ENCODE peak calls at places on chromosomes 4 and X, in ten cellular contexts. K, G, V, Y, N, T, O, A, C and P are unnamed samples. For H3K9me3, the result is how much of the 10 kb centered on the place peaks cover.

GRCh38 chr4:6641164-6641970 is 882 bp downstream of the MRFAP1 start:
- DNase-seq in K (peak), G (peak), V (peak), Y (peak), N (peak), T (peak), O (peak), A (no peak), C (peak), P (peak)

GRCh38 chr4:39900966-39901365 is 76.7 kb downstream of the PDS5A start:
- DNase-seq in K (no peak), G (no peak), V (no peak), Y (no peak), N (no peak), T (no peak), O (no peak), A (no peak), C (no peak), P (no peak)

GRCh38 chr4:155542415-155542814 is 124.2 kb upstream of the GUCY1A1 start:
- DNase-seq in K (no peak), G (no peak), V (no peak), Y (no peak), N (no peak), T (no peak), O (no peak), A (no peak), C (no peak), P (no peak)

GRCh38 chrX:103498786-103499185 is 20.5 kb downstream of the RAB40A start:
- DNase-seq in K (no peak), G (no peak), V (no peak), Y (no peak), N (no peak), T (no peak), O (no peak), A (no peak), C (no peak), P (no peak)

GRCh38 chr4:96736352-96736889 is 896.5 kb downstream of the PDHA2 start:
- DNase-seq in K (no peak), G (no peak), V (no peak), Y (no peak), N (no peak), T (peak), O (peak), A (no peak), C (no peak), P (no peak)

GRCh38 chr4:88623097-88623496 is 30.8 kb downstream of the HERC3 start:
- DNase-seq in K (no peak), G (no peak), V (no peak), Y (no peak), N (no peak), T (no peak), O (peak), A (no peak), C (no peak), P (no peak)

GRCh38 chrX:56232221-56233082 is at the start of gene KLF8:
- DNase-seq in K (peak), G (peak), V (peak), Y (peak), N (peak), T (peak), O (peak), A (no peak), C (peak), P (peak)

GRCh38 chr4:106495498-106495897 is 126.9 kb upstream of the GIMD1 start:
- DNase-seq in K (no peak), G (no peak), V (no peak), Y (no peak), N (no peak), T (no peak), O (no peak), A (no peak), C (no peak), P (no peak)

GRCh38 chr4:4980818-4981217 is 38.4 kb downstream of the CYTL1 start:
- DNase-seq in K (no peak), G (no peak), V (no peak), Y (no peak), N (no peak), T (no peak), O (no peak), A (no peak), C (no peak), P (no peak)

GRCh38 chr4:124631760-124632159 is 80.8 kb downstream of the ANKRD50 start:
- DNase-seq in K (no peak), G (peak), V (no peak), Y (no peak), N (no peak), T (no peak), O (peak), A (no peak), C (no peak), P (no peak)

GRCh38 chr4:117096462-117096861 is 11.1 kb upstream of the TRAM1L1 start:
- DNase-seq in K (no peak), G (no peak), V (no peak), Y (no peak), N (no peak), T (no peak), O (no peak), A (no peak), C (no peak), P (no peak)

GRCh38 chr4:6498511-6499240 is 26.3 kb upstream of the PPP2R2C start:
- DNase-seq in K (no peak), G (no peak), V (no peak), Y (no peak), N (no peak), T (no peak), O (no peak), A (no peak), C (no peak), P (no peak)

GRCh38 chr4:26576171-26576829 is 7.6 kb upstream of the TBC1D19 start:
- DNase-seq in K (no peak), G (no peak), V (no peak), Y (no peak), N (no peak), T (peak), O (no peak), A (no peak), C (no peak), P (no peak)

GRCh38 chrX:43953218-43953617 is 20.0 kb downstream of the NDP start:
- DNase-seq in K (no peak), G (no peak), V (no peak), Y (no peak), N (no peak), T (no peak), O (no peak), A (no peak), C (no peak), P (no peak)

GRCh38 chr4:127012549-127012948 is 620.2 kb upstream of the INTU start:
- DNase-seq in K (no peak), G (no peak), V (no peak), Y (no peak), N (no peak), T (no peak), O (peak), A (no peak), C (no peak), P (no peak)

GRCh38 chrX:135328421-135329005 is 19.2 kb downstream of the ETDC start:
- DNase-seq in K (no peak), G (no peak), V (no peak), Y (no peak), N (no peak), T (no peak), O (peak), A (no peak), C (no peak), P (no peak)

DNA sequence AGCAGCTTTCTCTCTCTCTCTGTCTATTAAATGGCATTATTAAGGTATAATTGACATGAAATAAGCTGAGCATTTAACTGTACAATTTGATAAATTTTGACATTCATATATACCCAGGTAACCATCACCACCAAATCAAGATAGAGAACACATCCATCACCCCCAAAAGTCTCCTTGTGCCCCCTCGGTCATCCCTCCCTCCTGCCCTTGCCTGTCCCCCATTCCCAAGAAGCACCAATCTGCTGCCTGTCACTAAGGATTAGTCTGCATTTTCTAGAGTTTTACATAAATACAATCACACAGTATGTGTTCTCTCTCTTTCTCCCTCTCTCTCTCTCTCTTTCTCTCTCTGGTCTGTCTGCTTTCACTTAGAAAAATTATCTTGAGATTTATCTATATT is 25.0 kb upstream of the TMEM154 start:
- DNase-seq in K (no peak), G (no peak), V (no peak), Y (no peak), N (no peak), T (no peak), O (no peak), A (no peak), C (no peak), P (no peak)
- H3K9me3 ChIP-seq in K (under half), G (under half), V (under half), Y (under half), N (under half), T (under half), O (under half), A (under half), C (under half), P (under half)

GRCh38 chr4:768995-769394 is 56.9 kb downstream of the CPLX1 start:
- DNase-seq in K (no peak), G (no peak), V (no peak), Y (no peak), N (no peak), T (no peak), O (no peak), A (no peak), C (no peak), P (no peak)

GRCh38 chr4:769511-769910 is 56.4 kb downstream of the CPLX1 start:
- DNase-seq in K (no peak), G (no peak), V (no peak), Y (no peak), N (no peak), T (no peak), O (no peak), A (no peak), C (no peak), P (no peak)

GRCh38 chr4:766152-766515 is 59.8 kb downstream of the CPLX1 start:
- DNase-seq in K (no peak), G (no peak), V (no peak), Y (no peak), N (no peak), T (no peak), O (peak), A (no peak), C (no peak), P (no peak)

GRCh38 chr4:766559-767283 is 59.2 kb downstream of the CPLX1 start:
- DNase-seq in K (no peak), G (no peak), V (no peak), Y (no peak), N (no peak), T (no peak), O (no peak), A (no peak), C (no peak), P (no peak)

GRCh38 chr4:768076-768475 is 57.9 kb downstream of the CPLX1 start:
- DNase-seq in K (no peak), G (no peak), V (no peak), Y (no peak), N (no peak), T (no peak), O (no peak), A (no peak), C (no peak), P (no peak)
- H3K9me3 ChIP-seq in K (under half), G (half or more), V (under half), Y (under half), N (under half), T (under half), O (under half), A (under half), C (under half), P (under half)

GRCh38 chr4:177124436-177124835 is 185.2 kb upstream of the NEIL3 start:
- DNase-seq in K (no peak), G (no peak), V (no peak), Y (no peak), N (no peak), T (no peak), O (no peak), A (no peak), C (no peak), P (no peak)

GRCh38 chr4:177119693-177120092 is 190.0 kb upstream of the NEIL3 start:
- DNase-seq in K (no peak), G (no peak), V (no peak), Y (no peak), N (no peak), T (no peak), O (no peak), A (no peak), C (no peak), P (no peak)

GRCh38 chr4:177125656-177126055 is 184.0 kb upstream of the NEIL3 start:
- DNase-seq in K (no peak), G (no peak), V (no peak), Y (no peak), N (no peak), T (no peak), O (no peak), A (no peak), C (no peak), P (no peak)

GRCh38 chr4:177127658-177128057 is 182.0 kb upstream of the NEIL3 start:
- DNase-seq in K (no peak), G (no peak), V (no peak), Y (no peak), N (no peak), T (no peak), O (peak), A (no peak), C (no peak), P (no peak)

GRCh38 chr4:177123811-177124210 is 185.9 kb upstream of the NEIL3 start:
- DNase-seq in K (no peak), G (no peak), V (no peak), Y (no peak), N (no peak), T (no peak), O (no peak), A (no peak), C (no peak), P (no peak)
- H3K9me3 ChIP-seq in K (under half), G (under half), V (under half), Y (under half), N (under half), T (under half), O (under half), A (under half), C (under half), P (under half)

DNA sequence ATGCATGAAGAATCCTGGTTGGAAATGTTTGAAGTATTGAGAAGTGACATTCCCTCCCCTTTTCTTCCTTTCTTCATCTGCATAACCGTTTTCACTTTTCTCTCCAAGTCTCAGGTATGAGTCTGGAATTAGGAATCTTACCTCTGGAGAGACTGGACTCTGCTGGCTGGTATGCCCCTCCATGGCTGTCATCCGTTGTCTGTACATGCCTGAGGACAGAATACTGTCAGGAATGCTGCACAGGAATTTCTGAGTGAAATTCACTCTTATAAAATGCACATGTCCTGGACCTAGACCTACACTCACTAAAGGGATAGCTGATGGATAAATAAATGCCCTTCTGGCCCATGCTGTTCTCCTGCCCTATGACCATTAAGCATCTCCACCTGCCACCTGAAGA is 179.5 kb downstream of the MSN start:
- DNase-seq in K (no peak), G (no peak), V (no peak), Y (no peak), N (no peak), T (no peak), O (no peak), A (no peak), C (no peak), P (no peak)
- H3K9me3 ChIP-seq in K (under half), G (under half), V (under half), Y (under half), N (under half), T (under half), O (under half), A (under half), C (under half), P (under half)

GRCh38 chrX:151177141-151178027 is 1.0 kb downstream of the GPR50 start:
- DNase-seq in K (no peak), G (no peak), V (no peak), Y (no peak), N (no peak), T (peak), O (no peak), A (no peak), C (no peak), P (no peak)

GRCh38 chrX:151178746-151179145 is 2.4 kb downstream of the GPR50 start:
- DNase-seq in K (no peak), G (no peak), V (no peak), Y (no peak), N (no peak), T (peak), O (no peak), A (no peak), C (no peak), P (no peak)

GRCh38 chrX:151175283-151176062 is 911 bp upstream of the GPR50 start:
- DNase-seq in K (no peak), G (no peak), V (no peak), Y (no peak), N (no peak), T (peak), O (no peak), A (no peak), C (no peak), P (no peak)

GRCh38 chrX:151174581-151175282 is 1.7 kb upstream of the GPR50 start:
- DNase-seq in K (no peak), G (no peak), V (no peak), Y (no peak), N (no peak), T (peak), O (no peak), A (no peak), C (no peak), P (no peak)

GRCh38 chrX:151176351-151176750 is at the start of gene GPR50:
- DNase-seq in K (no peak), G (no peak), V (no peak), Y (no peak), N (no peak), T (no peak), O (no peak), A (no peak), C (no peak), P (no peak)
- H3K9me3 ChIP-seq in K (under half), G (under half), V (under half), Y (under half), N (under half), T (under half), O (under half), A (under half), C (under half), P (under half)

GRCh38 chrX:33178218-33178617 is 33.1 kb downstream of the DMD start:
- DNase-seq in K (no peak), G (no peak), V (no peak), Y (no peak), N (no peak), T (no peak), O (no peak), A (no peak), C (no peak), P (no peak)

GRCh38 chrX:33178690-33179089 is 32.7 kb downstream of the DMD start:
- DNase-seq in K (no peak), G (no peak), V (no peak), Y (no peak), N (no peak), T (no peak), O (no peak), A (no peak), C (no peak), P (no peak)

GRCh38 chrX:33171071-33171470 is 40.3 kb downstream of the DMD start:
- DNase-seq in K (no peak), G (no peak), V (no peak), Y (no peak), N (no peak), T (no peak), O (no peak), A (no peak), C (no peak), P (no peak)

DNA sequence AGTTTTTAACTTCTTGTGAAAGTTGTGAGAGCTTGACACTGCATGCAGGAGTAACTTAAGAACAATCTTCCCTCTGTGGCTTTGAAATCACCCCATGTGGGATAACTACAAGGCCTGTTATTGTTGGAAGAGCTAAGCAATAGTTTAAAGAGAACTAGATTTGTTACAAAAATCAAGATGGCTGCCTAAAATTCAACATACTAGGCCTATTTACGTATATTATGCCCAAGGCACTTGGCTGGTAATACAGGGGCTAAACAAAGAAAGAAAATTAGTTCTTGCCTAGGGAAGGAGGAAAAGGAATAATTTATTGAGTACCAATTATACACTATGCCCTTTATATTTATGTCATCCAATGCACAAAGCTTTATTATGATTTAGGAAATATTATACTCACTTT is 36.1 kb downstream of the DMD start:
- DNase-seq in K (no peak), G (no peak), V (no peak), Y (no peak), N (no peak), T (no peak), O (no peak), A (no peak), C (no peak), P (no peak)
- H3K9me3 ChIP-seq in K (under half), G (under half), V (under half), Y (under half), N (under half), T (under half), O (under half), A (under half), C (under half), P (under half)

GRCh38 chr4:186714006-186714675 is 9.5 kb downstream of the FAT1 start:
- DNase-seq in K (no peak), G (no peak), V (no peak), Y (no peak), N (no peak), T (no peak), O (no peak), A (no peak), C (no peak), P (no peak)

GRCh38 chr4:186715077-186715476 is 8.6 kb downstream of the FAT1 start:
- DNase-seq in K (no peak), G (no peak), V (no peak), Y (no peak), N (no peak), T (no peak), O (no peak), A (no peak), C (no peak), P (no peak)

GRCh38 chr4:186712690-186713089 is 11.0 kb downstream of the FAT1 start:
- DNase-seq in K (no peak), G (no peak), V (no peak), Y (no peak), N (no peak), T (no peak), O (no peak), A (no peak), C (no peak), P (no peak)

GRCh38 chr4:186719925-186720694 is 3.5 kb downstream of the FAT1 start:
- DNase-seq in K (no peak), G (no peak), V (no peak), Y (peak), N (no peak), T (peak), O (peak), A (no peak), C (no peak), P (no peak)

DNA sequence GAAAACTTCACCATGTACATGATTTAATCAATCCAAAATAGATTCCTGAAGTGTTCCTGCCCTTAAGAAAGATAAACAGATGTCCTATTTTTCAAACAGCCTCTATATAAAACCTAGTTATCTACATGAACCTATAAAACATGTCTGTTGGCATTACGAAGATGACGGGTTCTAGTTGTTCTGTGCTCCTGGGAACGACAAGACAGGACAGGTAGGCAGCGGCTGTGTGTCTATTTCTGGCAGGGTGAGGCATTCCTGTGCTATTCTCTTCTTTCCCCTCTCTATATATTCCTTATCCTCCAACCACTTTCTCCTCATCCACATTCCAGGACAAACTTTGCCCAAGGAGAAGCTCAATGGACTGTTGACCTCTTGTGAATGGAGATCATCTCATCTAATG is 6.1 kb downstream of the FAT1 start:
- DNase-seq in K (no peak), G (no peak), V (no peak), Y (no peak), N (no peak), T (no peak), O (peak), A (no peak), C (no peak), P (no peak)
- H3K9me3 ChIP-seq in K (under half), G (under half), V (under half), Y (under half), N (under half), T (under half), O (under half), A (under half), C (under half), P (under half)

DNA sequence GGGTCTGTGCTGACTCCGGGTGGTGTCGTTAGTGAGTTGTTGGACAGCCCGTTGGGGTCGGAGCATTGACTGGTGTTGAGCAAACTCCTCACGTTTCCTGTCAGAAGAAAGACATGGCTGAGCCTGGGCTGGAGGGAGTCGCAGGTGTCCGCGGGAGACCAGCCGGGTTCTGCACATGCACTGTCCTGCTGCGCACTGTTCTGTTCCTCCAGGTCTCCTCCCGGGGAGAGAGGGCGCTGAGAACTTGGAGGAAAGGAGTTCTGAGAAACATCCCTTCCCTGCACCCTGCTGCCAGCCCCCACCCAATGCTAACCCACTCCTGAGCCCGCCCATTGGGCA is 1.1 kb downstream of the ZNF141 start:
- DNase-seq in K (no peak), G (no peak), V (no peak), Y (no peak), N (no peak), T (peak), O (peak), A (no peak), C (no peak), P (no peak)
- H3K9me3 ChIP-seq in K (under half), G (under half), V (under half), Y (under half), N (under half), T (under half), O (under half), A (under half), C (under half), P (under half)